ENCODE peak calls at places on chromosomes 2 and 18, in seven cellular contexts. X is anterior cingulate cortex, Y is cardiac septum, B is gastrocnemius medialis, G is brain microvascular endothelial cell, P is GM12865, R is sciatic nerve. E is an unnamed sample.

GRCh38 chr2:149622343-149622742 is 34.8 kb upstream of the MMADHC start:
- DNase-seq in X (no peak), Y (no peak), B (no peak), G (no peak), P (peak), R (no peak), E (no peak)

GRCh38 chr2:55111570-55112228 is 61.4 kb upstream of the RTN4 start:
- DNase-seq in X (peak), Y (peak), B (peak), G (peak), P (no peak), R (peak), E (peak)

GRCh38 chr2:223095207-223095606 is 43.2 kb downstream of the KCNE4 start:
- DNase-seq in X (no peak), Y (no peak), B (no peak), G (no peak), P (no peak), R (no peak), E (no peak)

GRCh38 chr18:13726972-13727331 is 479 bp downstream of the RNMT start:
- DNase-seq in X (no peak), Y (no peak), B (peak), G (peak), P (peak), R (no peak), E (no peak)

GRCh38 chr2:138831691-138832090 is 51.5 kb upstream of the NXPH2 start:
- DNase-seq in X (no peak), Y (no peak), B (no peak), G (no peak), P (no peak), R (no peak), E (no peak)

GRCh38 chr2:25838152-25838756 is 40.0 kb downstream of the ASXL2 start:
- DNase-seq in X (no peak), Y (no peak), B (no peak), G (no peak), P (no peak), R (no peak), E (no peak)

GRCh38 chr2:240435457-240435954 is at the start of gene GPC1:
- DNase-seq in X (peak), Y (peak), B (peak), G (peak), P (peak), R (peak), E (peak)

GRCh38 chr2:144358531-144358930 is 161.4 kb downstream of the ZEB2 start:
- DNase-seq in X (no peak), Y (no peak), B (no peak), G (no peak), P (no peak), R (no peak), E (no peak)

GRCh38 chr2:29962922-29963321 is 41.5 kb upstream of the ALK start:
- DNase-seq in X (no peak), Y (no peak), B (no peak), G (no peak), P (no peak), R (no peak), E (no peak)

GRCh38 chr2:144707927-144708326 is 188.0 kb upstream of the ZEB2 start:
- DNase-seq in X (no peak), Y (no peak), B (no peak), G (peak), P (no peak), R (no peak), E (no peak)

GRCh38 chr2:78999410-78999809 is 26.1 kb upstream of the REG3G start:
- DNase-seq in X (no peak), Y (no peak), B (no peak), G (no peak), P (peak), R (no peak), E (no peak)

GRCh38 chr18:58353581-58353980 is 275.3 kb downstream of the ALPK2 start:
- DNase-seq in X (no peak), Y (no peak), B (no peak), G (no peak), P (no peak), R (no peak), E (no peak)

GRCh38 chr2:287471-287885 is 413 bp downstream of the ALKAL2 start:
- DNase-seq in X (no peak), Y (no peak), B (no peak), G (no peak), P (no peak), R (no peak), E (peak)

GRCh38 chr2:182066439-182067061 is 80.9 kb downstream of the PPP1R1C start:
- DNase-seq in X (no peak), Y (no peak), B (no peak), G (peak), P (no peak), R (no peak), E (no peak)

GRCh38 chr2:157751462-157752058 is 122.9 kb upstream of the ACVR1C start:
- DNase-seq in X (no peak), Y (no peak), B (no peak), G (peak), P (peak), R (no peak), E (no peak)

GRCh38 chr2:160210599-160211138 is 10.6 kb upstream of the ITGB6 start:
- DNase-seq in X (no peak), Y (no peak), B (no peak), G (peak), P (peak), R (peak), E (peak)

GRCh38 chr2:79259959-79260358 is 100.4 kb upstream of the REG3A start:
- DNase-seq in X (no peak), Y (no peak), B (no peak), G (no peak), P (no peak), R (no peak), E (no peak)

GRCh38 chr2:223884399-223884798 is 47.0 kb upstream of the AP1S3 start:
- DNase-seq in X (no peak), Y (no peak), B (no peak), G (peak), P (peak), R (no peak), E (no peak)

GRCh38 chr18:10261315-10262276 is 192.8 kb upstream of the APCDD1 start:
- DNase-seq in X (no peak), Y (no peak), B (no peak), G (peak), P (peak), R (no peak), E (no peak)

GRCh38 chr2:85511008-85511895 is 27.7 kb upstream of the MAT2A start:
- DNase-seq in X (no peak), Y (peak), B (no peak), G (no peak), P (no peak), R (no peak), E (no peak)

GRCh38 chr2:204625135-204625534 is 79.9 kb downstream of the PARD3B start:
- DNase-seq in X (peak), Y (no peak), B (no peak), G (no peak), P (peak), R (no peak), E (no peak)

GRCh38 chr2:95043300-95043786 is 17.8 kb downstream of the MAL start:
- DNase-seq in X (peak), Y (peak), B (peak), G (peak), P (peak), R (peak), E (peak)

GRCh38 chr18:77173274-77174030 is 40.9 kb upstream of the MBP start:
- DNase-seq in X (no peak), Y (no peak), B (no peak), G (no peak), P (no peak), R (no peak), E (peak)

GRCh38 chr18:36673452-36673851 is 155.3 kb downstream of the TPGS2 start:
- DNase-seq in X (no peak), Y (no peak), B (no peak), G (no peak), P (no peak), R (no peak), E (no peak)

GRCh38 chr2:237873382-237873781 is 14.0 kb downstream of the RAMP1 start:
- DNase-seq in X (no peak), Y (no peak), B (no peak), G (no peak), P (no peak), R (no peak), E (no peak)

GRCh38 chr2:162070228-162070918 is 3.6 kb downstream of the DPP4 start:
- DNase-seq in X (no peak), Y (no peak), B (no peak), G (no peak), P (no peak), R (no peak), E (no peak)

GRCh38 chr2:100119235-100119634 is 23.2 kb downstream of the AFF3 start:
- DNase-seq in X (no peak), Y (no peak), B (no peak), G (no peak), P (no peak), R (no peak), E (no peak)

GRCh38 chr2:196239622-196240587 is 68.5 kb upstream of the STK17B start:
- DNase-seq in X (peak), Y (peak), B (peak), G (peak), P (peak), R (peak), E (peak)

GRCh38 chr2:138919336-138919735 is 139.1 kb upstream of the NXPH2 start:
- DNase-seq in X (no peak), Y (no peak), B (no peak), G (no peak), P (no peak), R (no peak), E (no peak)

GRCh38 chr2:61016392-61017002 is 1.0 kb upstream of the PEX13 start:
- DNase-seq in X (no peak), Y (no peak), B (no peak), G (no peak), P (peak), R (no peak), E (peak)

GRCh38 chr2:230129343-230129742 is 60.6 kb upstream of the SLC16A14 start:
- DNase-seq in X (no peak), Y (no peak), B (no peak), G (no peak), P (no peak), R (no peak), E (no peak)

E was measured in thyroid gland.